ENCODE peak calls at places on chromosome 21, in five cellular contexts. K is ACHN; T is stimulated activated CD8-positive, alpha-beta memory T cell treated with anti-CD3 and anti-CD28 coated beads, Interleukin-7, amount 100 ng/mL, for 1 hour; Q is RPMI7951; S is ecto neural progenitor cell. E is an unnamed sample.

GRCh38 chr21:43588957-43589356 is 70.3 kb downstream of the HSF2BP start:
- DNase-seq in T (no peak), S (no peak), K (no peak), Q (no peak), E (no peak)

GRCh38 chr21:26042181-26042876 is 128.2 kb downstream of the APP start:
- DNase-seq in T (no peak), S (no peak), Q (no peak), K (no peak), E (no peak)

GRCh38 chr21:36630485-36631206 is 68.3 kb upstream of the SIM2 start:
- DNase-seq in S (peak), K (peak), T (peak), Q (peak), E (peak)

GRCh38 chr21:42539931-42540343 is 26.3 kb downstream of the SLC37A1 start:
- DNase-seq in S (no peak), K (peak), Q (no peak), T (no peak), E (no peak)

GRCh38 chr21:16821588-16821987 is 691.3 kb upstream of the CXADR start:
- DNase-seq in K (peak), T (no peak), S (no peak), Q (no peak), E (no peak)

GRCh38 chr21:42621828-42622199 is 31.6 kb upstream of the PDE9A start:
- DNase-seq in K (peak), T (no peak), S (no peak), Q (no peak), E (no peak)

GRCh38 chr21:42109873-42110525 is 38.9 kb downstream of the UMODL1 start:
- DNase-seq in Q (no peak), K (no peak), S (no peak), T (no peak), E (no peak)

GRCh38 chr21:46428987-46429710 is 29.5 kb upstream of the DIP2A start:
- DNase-seq in Q (no peak), T (no peak), K (no peak), S (no peak), E (no peak)

GRCh38 chr21:33396436-33396835 is 6.8 kb upstream of the IFNGR2 start:
- DNase-seq in Q (no peak), S (no peak), K (peak), T (no peak), E (no peak)

GRCh38 chr21:21210552-21210951 is 212.3 kb downstream of the NCAM2 start:
- DNase-seq in S (no peak), T (no peak), Q (no peak), K (peak), E (no peak)

GRCh38 chr21:40696246-40696645 is 150.7 kb downstream of the DSCAM start:
- DNase-seq in K (no peak), T (no peak), Q (no peak), S (no peak), E (no peak)

GRCh38 chr21:16079830-16080229 is 350.0 kb downstream of the USP25 start:
- DNase-seq in S (no peak), K (no peak), T (no peak), Q (no peak), E (no peak)

GRCh38 chr21:38853421-38853919 is 47.7 kb downstream of the ETS2 start:
- DNase-seq in T (no peak), Q (peak), S (no peak), K (peak), E (no peak)

GRCh38 chr21:15896501-15896900 is 166.7 kb downstream of the USP25 start:
- DNase-seq in S (no peak), K (no peak), Q (no peak), T (no peak), E (no peak)

GRCh38 chr21:43585924-43586411 is 73.3 kb downstream of the HSF2BP start:
- DNase-seq in T (no peak), S (no peak), K (peak), Q (peak), E (no peak)

E was measured in effector CD4-positive, alpha-beta T cell.